ENCODE peak calls at places on chromosome 7, in ten cellular contexts. One of them, this sample, is unnamed.

GRCh38 chr7:159139202-159139601 is 5.5 kb downstream of the VIPR2 start:
- DNase-seq in GM23248: no peak
- DNase-seq in H4: no peak
- DNase-seq in stimulated activated CD4-positive, alpha-beta T cell treated with anti-CD3 and anti-CD28 coated beads, Interleukin-4, amount 100 ng/mL, for 1 hour: no peak
- DNase-seq in activated CD4-positive, alpha-beta T cell treated with anti-CD3 and anti-CD28 coated beads for 24 hours: no peak
- DNase-seq in AG20443: no peak
- DNase-seq in mesothelial cell of epicardium: no peak
- DNase-seq in Kasumi-1: no peak
- DNase-seq in naive thymus-derived CD8-positive, alpha-beta T cell: no peak
- DNase-seq in COR-L47: peak; percentile 48
- DNase-seq in this sample: no peak

GRCh38 chr7:23787272-23787671 is 77.3 kb downstream of the STK31 start:
- DNase-seq in GM23248: no peak
- DNase-seq in H4: no peak
- DNase-seq in stimulated activated CD4-positive, alpha-beta T cell treated with anti-CD3 and anti-CD28 coated beads, Interleukin-4, amount 100 ng/mL, for 1 hour: no peak
- DNase-seq in activated CD4-positive, alpha-beta T cell treated with anti-CD3 and anti-CD28 coated beads for 24 hours: no peak
- DNase-seq in AG20443: no peak
- DNase-seq in mesothelial cell of epicardium: no peak
- DNase-seq in Kasumi-1: no peak
- DNase-seq in naive thymus-derived CD8-positive, alpha-beta T cell: no peak
- DNase-seq in COR-L47: peak; percentile 8
- DNase-seq in this sample: no peak

GRCh38 chr7:156652886-156653568 is 12.5 kb downstream of the RNF32 start:
- DNase-seq in GM23248: peak; percentile 35
- DNase-seq in H4: no peak
- DNase-seq in stimulated activated CD4-positive, alpha-beta T cell treated with anti-CD3 and anti-CD28 coated beads, Interleukin-4, amount 100 ng/mL, for 1 hour: no peak
- DNase-seq in activated CD4-positive, alpha-beta T cell treated with anti-CD3 and anti-CD28 coated beads for 24 hours: no peak
- DNase-seq in AG20443: no peak
- DNase-seq in mesothelial cell of epicardium: no peak
- DNase-seq in Kasumi-1: no peak
- DNase-seq in naive thymus-derived CD8-positive, alpha-beta T cell: no peak
- DNase-seq in COR-L47: no peak
- DNase-seq in this sample: no peak

GRCh38 chr7:110568932-110569331 is 522.0 kb upstream of the LRRN3 start:
- DNase-seq in GM23248: no peak
- DNase-seq in H4: peak; percentile 51
- DNase-seq in stimulated activated CD4-positive, alpha-beta T cell treated with anti-CD3 and anti-CD28 coated beads, Interleukin-4, amount 100 ng/mL, for 1 hour: no peak
- DNase-seq in activated CD4-positive, alpha-beta T cell treated with anti-CD3 and anti-CD28 coated beads for 24 hours: no peak
- DNase-seq in AG20443: no peak
- DNase-seq in mesothelial cell of epicardium: no peak
- DNase-seq in Kasumi-1: no peak
- DNase-seq in naive thymus-derived CD8-positive, alpha-beta T cell: no peak
- DNase-seq in COR-L47: no peak
- DNase-seq in this sample: no peak

GRCh38 chr7:26291699-26292538 is at the start of gene SNX10:
- DNase-seq in GM23248: peak; percentile 65
- DNase-seq in H4: peak; percentile 80
- DNase-seq in stimulated activated CD4-positive, alpha-beta T cell treated with anti-CD3 and anti-CD28 coated beads, Interleukin-4, amount 100 ng/mL, for 1 hour: peak; percentile 69
- DNase-seq in activated CD4-positive, alpha-beta T cell treated with anti-CD3 and anti-CD28 coated beads for 24 hours: peak; percentile 54
- DNase-seq in AG20443: peak; percentile 59
- DNase-seq in mesothelial cell of epicardium: peak; percentile 74
- DNase-seq in Kasumi-1: peak; percentile 75
- DNase-seq in naive thymus-derived CD8-positive, alpha-beta T cell: peak; percentile 71
- DNase-seq in COR-L47: peak; percentile 83
- DNase-seq in this sample: peak; percentile 80

GRCh38 chr7:102836206-102836938 is 76.4 kb upstream of the LRRC17 start:
- DNase-seq in GM23248: peak; percentile 93
- DNase-seq in H4: peak; percentile 68
- DNase-seq in stimulated activated CD4-positive, alpha-beta T cell treated with anti-CD3 and anti-CD28 coated beads, Interleukin-4, amount 100 ng/mL, for 1 hour: no peak
- DNase-seq in activated CD4-positive, alpha-beta T cell treated with anti-CD3 and anti-CD28 coated beads for 24 hours: no peak
- DNase-seq in AG20443: peak; percentile 60
- DNase-seq in mesothelial cell of epicardium: no peak
- DNase-seq in Kasumi-1: no peak
- DNase-seq in naive thymus-derived CD8-positive, alpha-beta T cell: no peak
- DNase-seq in COR-L47: no peak
- DNase-seq in this sample: no peak

GRCh38 chr7:5591547-5591899 is 167.9 kb upstream of the TNRC18 start:
- DNase-seq in GM23248: peak; percentile 83
- DNase-seq in H4: peak; percentile 98
- DNase-seq in stimulated activated CD4-positive, alpha-beta T cell treated with anti-CD3 and anti-CD28 coated beads, Interleukin-4, amount 100 ng/mL, for 1 hour: no peak
- DNase-seq in activated CD4-positive, alpha-beta T cell treated with anti-CD3 and anti-CD28 coated beads for 24 hours: no peak
- DNase-seq in AG20443: peak; percentile 86
- DNase-seq in mesothelial cell of epicardium: no peak
- DNase-seq in Kasumi-1: peak; percentile 6
- DNase-seq in naive thymus-derived CD8-positive, alpha-beta T cell: no peak
- DNase-seq in COR-L47: no peak
- DNase-seq in this sample: no peak

GRCh38 chr7:93923291-93923690 is 1.8 kb downstream of the GNG11 start:
- DNase-seq in GM23248: no peak
- DNase-seq in H4: no peak
- DNase-seq in stimulated activated CD4-positive, alpha-beta T cell treated with anti-CD3 and anti-CD28 coated beads, Interleukin-4, amount 100 ng/mL, for 1 hour: no peak
- DNase-seq in activated CD4-positive, alpha-beta T cell treated with anti-CD3 and anti-CD28 coated beads for 24 hours: no peak
- DNase-seq in AG20443: no peak
- DNase-seq in mesothelial cell of epicardium: no peak
- DNase-seq in Kasumi-1: no peak
- DNase-seq in naive thymus-derived CD8-positive, alpha-beta T cell: no peak
- DNase-seq in COR-L47: no peak
- DNase-seq in this sample: no peak

GRCh38 chr7:30800785-30801252 is 29.6 kb downstream of the MINDY4 start:
- DNase-seq in GM23248: peak; percentile 93
- DNase-seq in H4: peak; percentile 85
- DNase-seq in stimulated activated CD4-positive, alpha-beta T cell treated with anti-CD3 and anti-CD28 coated beads, Interleukin-4, amount 100 ng/mL, for 1 hour: no peak
- DNase-seq in activated CD4-positive, alpha-beta T cell treated with anti-CD3 and anti-CD28 coated beads for 24 hours: no peak
- DNase-seq in AG20443: peak; percentile 80
- DNase-seq in mesothelial cell of epicardium: peak; percentile 48
- DNase-seq in Kasumi-1: peak; percentile 90
- DNase-seq in naive thymus-derived CD8-positive, alpha-beta T cell: peak; percentile 10
- DNase-seq in COR-L47: peak; percentile 58
- DNase-seq in this sample: no peak

GRCh38 chr7:71752171-71752935 is 620.4 kb downstream of the GALNT17 start:
- DNase-seq in GM23248: peak; percentile 46
- DNase-seq in H4: no peak
- DNase-seq in stimulated activated CD4-positive, alpha-beta T cell treated with anti-CD3 and anti-CD28 coated beads, Interleukin-4, amount 100 ng/mL, for 1 hour: peak; percentile 21
- DNase-seq in activated CD4-positive, alpha-beta T cell treated with anti-CD3 and anti-CD28 coated beads for 24 hours: peak; percentile 36
- DNase-seq in AG20443: peak; percentile 81
- DNase-seq in mesothelial cell of epicardium: peak; percentile 85
- DNase-seq in Kasumi-1: peak; percentile 21
- DNase-seq in naive thymus-derived CD8-positive, alpha-beta T cell: no peak
- DNase-seq in COR-L47: no peak
- DNase-seq in this sample: peak; percentile 32

GRCh38 chr7:84188811-84189405 is 5.7 kb downstream of the SEMA3A start:
- DNase-seq in GM23248: peak; percentile 46
- DNase-seq in H4: peak; percentile 69
- DNase-seq in stimulated activated CD4-positive, alpha-beta T cell treated with anti-CD3 and anti-CD28 coated beads, Interleukin-4, amount 100 ng/mL, for 1 hour: no peak
- DNase-seq in activated CD4-positive, alpha-beta T cell treated with anti-CD3 and anti-CD28 coated beads for 24 hours: no peak
- DNase-seq in AG20443: no peak
- DNase-seq in mesothelial cell of epicardium: no peak
- DNase-seq in Kasumi-1: peak; percentile 46
- DNase-seq in naive thymus-derived CD8-positive, alpha-beta T cell: no peak
- DNase-seq in COR-L47: peak; percentile 24
- DNase-seq in this sample: no peak

GRCh38 chr7:129169171-129169643 is 19.2 kb upstream of the SMO start:
- DNase-seq in GM23248: peak; percentile 61
- DNase-seq in H4: no peak
- DNase-seq in stimulated activated CD4-positive, alpha-beta T cell treated with anti-CD3 and anti-CD28 coated beads, Interleukin-4, amount 100 ng/mL, for 1 hour: peak; percentile 54
- DNase-seq in activated CD4-positive, alpha-beta T cell treated with anti-CD3 and anti-CD28 coated beads for 24 hours: peak; percentile 24
- DNase-seq in AG20443: peak; percentile 76
- DNase-seq in mesothelial cell of epicardium: peak; percentile 63
- DNase-seq in Kasumi-1: peak; percentile 46
- DNase-seq in naive thymus-derived CD8-positive, alpha-beta T cell: peak; percentile 36
- DNase-seq in COR-L47: no peak
- DNase-seq in this sample: no peak

GRCh38 chr7:104548861-104549260 is 220.5 kb downstream of the LHFPL3 start:
- DNase-seq in GM23248: no peak
- DNase-seq in H4: peak; percentile 11
- DNase-seq in stimulated activated CD4-positive, alpha-beta T cell treated with anti-CD3 and anti-CD28 coated beads, Interleukin-4, amount 100 ng/mL, for 1 hour: no peak
- DNase-seq in activated CD4-positive, alpha-beta T cell treated with anti-CD3 and anti-CD28 coated beads for 24 hours: no peak
- DNase-seq in AG20443: no peak
- DNase-seq in mesothelial cell of epicardium: no peak
- DNase-seq in Kasumi-1: no peak
- DNase-seq in naive thymus-derived CD8-positive, alpha-beta T cell: no peak
- DNase-seq in COR-L47: no peak
- DNase-seq in this sample: no peak

This sample was measured in NCI-H1930.